ENCODE peak calls at places on chromosome 1, in four cellular contexts. S is breast epithelium, T is GM23338, Z is EH. W is an unnamed sample.

GRCh38 chr1:183218981-183219621 is 33.0 kb downstream of the LAMC2 start:
- DNase-seq in T (no peak), Z (peak), S (peak), W (peak)

GRCh38 chr1:93775224-93775623 is 93.6 kb upstream of the BCAR3 start:
- DNase-seq in T (no peak), Z (no peak), S (no peak), W (peak)

GRCh38 chr1:79797487-79797886 is 791.0 kb upstream of the ADGRL4 start:
- DNase-seq in S (no peak), Z (no peak), T (peak), W (no peak)

GRCh38 chr1:5333326-5333725 is 658.9 kb downstream of the NPHP4 start:
- DNase-seq in Z (no peak), T (no peak), S (no peak), W (no peak)

GRCh38 chr1:36328713-36329112 is 5.3 kb upstream of the EVA1B start:
- DNase-seq in T (no peak), S (no peak), Z (peak), W (no peak)

GRCh38 chr1:36889846-36890245 is 144.5 kb downstream of the GRIK3 start:
- DNase-seq in Z (no peak), T (no peak), S (no peak), W (no peak)

GRCh38 chr1:170296642-170297041 is 150.9 kb downstream of the NTMT2 start:
- DNase-seq in Z (no peak), T (no peak), S (no peak), W (no peak)

GRCh38 chr1:1847061-1847460 is 43.8 kb downstream of the GNB1 start:
- DNase-seq in T (no peak), S (no peak), Z (no peak), W (no peak)

GRCh38 chr1:183025782-183026774 is 2.9 kb downstream of the LAMC1 start:
- DNase-seq in S (no peak), Z (peak), T (no peak), W (no peak)

GRCh38 chr1:23814016-23814415 is 11.2 kb downstream of the HMGCL start:
- DNase-seq in T (no peak), Z (no peak), S (no peak), W (no peak)

GRCh38 chr1:84715620-84716019 is 25.4 kb upstream of the SSX2IP start:
- DNase-seq in Z (no peak), S (no peak), T (no peak), W (no peak)

GRCh38 chr1:165903672-165904071 is 76.3 kb downstream of the UCK2 start:
- DNase-seq in Z (peak), S (no peak), T (no peak), W (no peak)

GRCh38 chr1:156126043-156126700 is 11.7 kb downstream of the LMNA start:
- DNase-seq in T (peak), S (peak), Z (peak), W (peak)

GRCh38 chr1:229209386-229209785 is 61.5 kb upstream of the RAB4A start:
- DNase-seq in Z (no peak), T (no peak), S (no peak), W (no peak)

GRCh38 chr1:212930986-212931678 is 19.2 kb upstream of the VASH2 start:
- DNase-seq in Z (no peak), T (no peak), S (no peak), W (no peak)

GRCh38 chr1:152622803-152623202 is at the start of gene LCE3A:
- DNase-seq in Z (no peak), T (peak), S (no peak), W (no peak)

GRCh38 chr1:41361495-41362356 is 492 bp downstream of the FOXO6 start:
- DNase-seq in S (no peak), Z (no peak), T (peak), W (no peak)

GRCh38 chr1:12475158-12475934 is 142.7 kb downstream of the DHRS3 start:
- DNase-seq in T (no peak), S (no peak), Z (no peak), W (peak)

GRCh38 chr1:21517161-21517589 is 8.0 kb downstream of the ALPL start:
- DNase-seq in S (no peak), Z (no peak), T (no peak), W (no peak)

GRCh38 chr1:15146971-15147376 is 6.6 kb upstream of the TMEM51 start:
- DNase-seq in S (no peak), Z (no peak), T (no peak), W (no peak)

GRCh38 chr1:192160186-192160585 is 1.9 kb downstream of the RGS18 start:
- DNase-seq in T (no peak), Z (no peak), S (no peak), W (no peak)

GRCh38 chr1:84998642-84999280 is 1.8 kb upstream of the MCOLN2 start:
- DNase-seq in S (no peak), T (peak), Z (peak), W (peak)

GRCh38 chr1:173861731-173862145 is 6.1 kb downstream of the GAS5 start:
- DNase-seq in T (peak), Z (peak), S (no peak), W (no peak)

GRCh38 chr1:41919764-41920397 is 1.2 kb upstream of the HIVEP3 start:
- DNase-seq in Z (peak), S (no peak), T (peak), W (peak)

GRCh38 chr1:19682257-19682656 is 17.6 kb downstream of the HTR6 start:
- DNase-seq in T (no peak), Z (peak), S (no peak), W (no peak)

GRCh38 chr1:237287876-237288517 is 246.0 kb downstream of the RYR2 start:
- DNase-seq in S (no peak), Z (no peak), T (peak), W (no peak)

GRCh38 chr1:160726114-160726497 is 12.9 kb upstream of the SLAMF7 start:
- DNase-seq in S (no peak), Z (peak), T (no peak), W (no peak)